ENCODE peak calls at places on chromosome 1, in six cellular contexts. L is right cardiac atrium, J is psoas muscle, Z is HCT116, G is left lung, N is HepG2. Q is an unnamed sample.

GRCh38 chr1:6269997-6270401 is 9.1 kb upstream of the GPR153 start:
- DNase-seq in G (no peak), N (no peak), J (no peak), L (no peak), Z (no peak), Q (peak; percentile 59)

GRCh38 chr1:62247391-62248168 is 52.9 kb downstream of the L1TD1 start:
- DNase-seq in G (no peak), Z (no peak), L (no peak), N (no peak), J (no peak), Q (no peak)

GRCh38 chr1:62377043-62377562 is 57.9 kb upstream of the KANK4 start:
- DNase-seq in J (no peak), G (no peak), Z (no peak), N (no peak), L (no peak), Q (no peak)

GRCh38 chr1:246613131-246613758 is 47.0 kb downstream of the CNST start:
- DNase-seq in G (no peak), N (no peak), L (no peak), Z (no peak), J (no peak), Q (no peak)

GRCh38 chr1:6497215-6497866 is 5.9 kb upstream of the PLEKHG5 start:
- DNase-seq in G (peak; percentile 84), N (no peak), Z (no peak), J (no peak), L (peak; percentile 86), Q (no peak)

GRCh38 chr1:31944205-31945089 is 6.3 kb upstream of the PTP4A2 start:
- DNase-seq in L (peak; percentile 97), G (peak; percentile 94), Z (peak; percentile 66), N (peak; percentile 46), J (peak; percentile 94), Q (peak; percentile 96)

GRCh38 chr1:222043444-222044292 is 301.8 kb upstream of the DUSP10 start:
- DNase-seq in L (no peak), J (no peak), N (no peak), G (no peak), Z (no peak), Q (no peak)

GRCh38 chr1:13828454-13829151 is 128.6 kb downstream of the PRDM2 start:
- DNase-seq in L (no peak), J (peak; percentile 67), Z (peak; percentile 43), N (peak; percentile 23), G (peak; percentile 85), Q (peak; percentile 79)

GRCh38 chr1:226223786-226224244 is 351 bp downstream of the MIXL1 start:
- DNase-seq in G (peak; percentile 78), L (no peak), Z (no peak), N (no peak), J (no peak), Q (peak; percentile 55)

DNA sequence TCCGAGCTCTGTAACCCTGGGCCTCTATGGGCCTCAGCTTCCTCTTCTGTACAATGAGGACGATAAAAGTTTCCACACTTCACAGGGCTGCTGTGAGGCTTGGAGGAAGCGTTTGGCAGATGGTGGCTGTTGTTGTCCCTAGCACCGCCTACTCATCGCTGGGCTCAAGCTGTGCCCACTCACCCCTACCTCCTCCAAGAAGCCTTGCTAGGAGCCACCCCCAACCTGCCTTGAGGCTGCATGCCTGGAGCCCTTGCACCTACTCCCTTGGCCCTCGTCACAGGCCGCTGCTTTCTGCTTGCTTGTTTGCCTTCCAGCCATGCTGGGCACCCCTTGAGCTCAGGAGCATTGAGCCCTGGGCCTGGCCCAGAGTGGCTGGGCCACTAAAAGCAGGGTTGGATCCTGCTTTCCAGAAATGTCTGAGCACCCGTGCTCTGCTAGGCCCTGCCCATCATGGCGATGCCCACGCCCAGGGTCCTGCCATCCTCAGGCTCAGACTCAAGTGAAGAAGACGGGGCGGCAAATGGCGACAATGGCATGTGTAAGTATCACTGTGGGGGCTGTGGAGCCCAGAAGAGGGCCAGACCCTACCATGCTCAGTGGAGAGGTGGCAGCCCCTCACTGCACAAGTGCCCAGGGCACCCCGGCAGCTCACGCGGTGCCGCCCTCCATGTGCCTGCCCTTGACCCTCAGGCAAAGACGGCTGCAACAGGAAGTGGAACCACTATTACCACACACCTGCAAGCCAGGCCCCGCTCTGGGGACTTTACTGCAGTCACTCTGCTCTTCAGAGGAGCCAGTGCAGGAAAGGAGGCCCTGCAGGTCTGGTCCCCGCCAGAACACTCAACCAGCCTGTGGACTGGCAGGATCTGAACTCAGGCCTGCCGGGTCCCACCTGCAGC is 9.5 kb downstream of the SH3BGRL3 start:
- DNase-seq in Z (no peak), L (peak; percentile 66), J (peak; percentile 59), G (peak; percentile 88), N (no peak), Q (no peak)
- H3K4me1 ChIP-seq in Z (peaks cover 25% of the 10 kb centered on the region), L (peaks cover 4% of the 10 kb centered on the region), J (peaks cover 30% of the 10 kb centered on the region), G (peaks cover 86% of the 10 kb centered on the region), N (no peaks in the 10 kb centered on the region), Q (no peaks in the 10 kb centered on the region)

DNA sequence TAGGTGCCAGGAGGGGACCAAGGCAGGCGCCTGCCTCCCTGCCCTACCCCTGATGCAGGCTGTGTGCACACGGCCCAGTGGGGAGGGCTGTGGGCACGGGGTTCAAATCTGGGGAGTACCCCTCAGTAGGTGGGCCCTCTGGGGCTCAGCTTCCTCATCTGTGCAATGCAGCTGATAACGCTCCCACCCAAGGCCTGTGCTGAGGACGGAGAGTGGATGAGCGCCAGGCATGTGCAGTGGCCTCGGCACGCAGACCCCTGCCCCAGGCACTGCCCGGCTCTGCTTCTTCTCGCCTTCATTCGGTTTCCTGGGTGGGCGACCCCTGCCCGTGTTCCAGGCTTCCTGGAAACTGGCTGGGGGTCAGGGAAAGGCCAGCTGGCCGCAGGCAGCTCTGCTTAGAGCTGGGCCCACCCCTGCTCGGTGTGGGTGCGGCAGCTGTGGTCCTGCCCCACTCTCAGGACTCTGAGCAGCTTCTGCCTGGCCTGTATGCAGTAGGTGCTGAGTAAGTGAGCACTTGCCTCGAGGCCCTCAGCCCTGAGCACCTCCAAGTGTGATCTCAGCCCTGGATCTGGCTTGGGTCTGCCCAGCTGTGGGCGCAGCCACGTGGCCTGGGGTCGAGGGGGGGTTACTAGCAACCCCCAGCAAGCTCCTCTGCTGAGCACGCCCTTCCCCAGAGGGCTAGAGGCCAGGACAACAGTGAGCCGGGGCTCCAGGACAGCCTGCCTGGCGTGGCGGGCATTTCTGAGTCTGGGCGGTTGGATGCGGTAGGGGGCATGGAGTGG is 11.9 kb upstream of the TNFRSF14 start:
- DNase-seq in Z (no peak), N (no peak), G (no peak), J (no peak), L (peak; percentile 76), Q (no peak)
- H3K27ac ChIP-seq in Z (no peak overlapping the region), N (no peak overlapping the region), G (peak overlapping the region; percentile 20), J (no peak overlapping the region), L (peak overlapping the region; percentile 33), Q (no peak overlapping the region)

GRCh38 chr1:152964536-152964935 is 5.9 kb upstream of the SPRR4 start:
- DNase-seq in Z (no peak), G (no peak), J (no peak), N (no peak), L (no peak), Q (no peak)

GRCh38 chr1:152967201-152967600 is 3.2 kb upstream of the SPRR4 start:
- DNase-seq in L (no peak), Z (no peak), J (no peak), G (no peak), N (no peak), Q (no peak)

GRCh38 chr1:152962876-152963415 is 7.5 kb upstream of the SPRR4 start:
- DNase-seq in Z (no peak), G (no peak), L (no peak), J (no peak), N (no peak), Q (no peak)

GRCh38 chr1:152968248-152968647 is 2.2 kb upstream of the SPRR4 start:
- DNase-seq in L (no peak), G (no peak), Z (no peak), N (no peak), J (no peak), Q (no peak)

DNA sequence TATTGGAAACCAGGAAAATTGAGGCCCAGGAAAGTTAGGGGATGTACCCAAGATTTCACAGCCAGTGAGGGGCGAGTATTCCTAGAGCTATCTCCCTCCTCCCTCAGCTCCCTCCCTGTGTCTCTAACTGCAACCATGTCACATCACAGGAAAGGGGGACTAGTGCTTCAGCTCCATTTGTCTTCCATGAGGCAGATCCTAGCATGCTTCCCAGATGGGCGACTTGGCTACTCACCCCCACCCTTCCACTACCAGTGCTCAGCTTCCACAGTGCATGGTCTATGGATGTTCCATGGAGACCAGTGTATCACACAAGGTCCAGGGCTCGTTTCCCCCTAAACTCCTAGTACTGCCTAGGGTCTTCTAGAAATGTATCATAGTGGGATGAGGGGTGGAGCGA is 4.6 kb upstream of the SPRR4 start:
- DNase-seq in Z (no peak), L (no peak), G (no peak), N (no peak), J (no peak), Q (no peak)
- H3K4me1 ChIP-seq in Z (no peaks in the 10 kb centered on the region), L (no peaks in the 10 kb centered on the region), G (no peaks in the 10 kb centered on the region), N (no peaks in the 10 kb centered on the region), J (no peaks in the 10 kb centered on the region), Q (no peaks in the 10 kb centered on the region)

GRCh38 chr1:89923517-89923916 is 71.4 kb upstream of the ZNF326 start:
- DNase-seq in J (no peak), L (no peak), Z (no peak), N (no peak), G (no peak), Q (no peak)
- H3K27ac ChIP-seq in J (no peak overlapping the region), L (no peak overlapping the region), Z (no peak overlapping the region), N (no peak overlapping the region), G (no peak overlapping the region), Q (no peak overlapping the region)

DNA sequence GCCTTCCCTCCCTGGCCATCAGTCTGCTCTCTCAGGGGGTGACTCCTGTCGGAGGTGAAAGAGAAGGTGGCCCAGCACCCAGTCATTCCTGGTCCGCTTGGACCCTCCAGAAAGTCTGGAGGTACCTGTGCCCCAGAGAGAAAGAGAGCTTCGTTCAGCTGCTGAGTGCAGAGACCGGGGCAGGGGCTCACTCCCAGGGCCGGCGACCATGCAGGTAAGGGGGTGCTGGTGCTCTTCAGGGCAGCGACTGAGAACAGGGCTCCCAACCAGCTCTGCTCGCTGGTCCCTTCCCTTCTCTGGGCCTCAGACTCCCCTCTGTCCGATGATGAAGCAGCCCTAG is 30.1 kb downstream of the HSPG2 start:
- DNase-seq in L (peak; percentile 41), G (no peak), Z (no peak), N (no peak), J (no peak), Q (no peak)
- H3K4me1 ChIP-seq in L (peaks cover 60% of the 10 kb centered on the region), G (peaks cover 80% of the 10 kb centered on the region), Z (peaks cover 10% of the 10 kb centered on the region), N (peaks cover 43% of the 10 kb centered on the region), J (peaks cover 76% of the 10 kb centered on the region), Q (peaks cover 11% of the 10 kb centered on the region)